ENCODE peak calls at places on chromosomes 16 and 17, in ten cellular contexts. J, I, K, S, E, G, C, W, R and Y are unnamed samples. For H3K4me1 and H3K9me3, the result is how much of the 10 kb centered on the place peaks cover.

GRCh38 chr16:50509521-50510341 is 38.5 kb upstream of the NKD1 start:
- DNase-seq in C (peak), S (peak), G (peak), I (no peak), W (peak), K (peak), J (no peak), E (no peak), R (peak), Y (peak)

GRCh38 chr17:80616705-80617104 is 72.1 kb downstream of the RPTOR start:
- DNase-seq in S (no peak), W (no peak), I (no peak), K (no peak), J (no peak), R (no peak), G (no peak), E (no peak), C (no peak), Y (no peak)

GRCh38 chr17:74481621-74482020 is 15.2 kb downstream of the CD300A start:
- DNase-seq in C (no peak), G (no peak), R (no peak), W (no peak), K (no peak), I (no peak), J (no peak), S (no peak), E (no peak), Y (no peak)

GRCh38 chr17:2157081-2157480 is 102.2 kb downstream of the HIC1 start:
- DNase-seq in C (peak), I (no peak), K (no peak), G (no peak), R (peak), S (peak), E (no peak), W (no peak), J (no peak), Y (no peak)

GRCh38 chr17:47316316-47316715 is 7.4 kb upstream of the EFCAB13 start:
- DNase-seq in W (peak), K (peak), E (no peak), S (no peak), J (no peak), C (no peak), R (peak), I (no peak), G (no peak), Y (no peak)

GRCh38 chr17:81027591-81028505 is 7.1 kb upstream of the BAIAP2 start:
- DNase-seq in I (no peak), G (no peak), J (peak), W (peak), S (no peak), R (no peak), E (no peak), C (no peak), K (no peak), Y (no peak)

GRCh38 chr16:29738514-29738913 is 7.3 kb downstream of the C16orf54 start:
- DNase-seq in K (no peak), R (no peak), S (no peak), E (no peak), W (no peak), G (peak), J (no peak), C (no peak), I (no peak), Y (no peak)

GRCh38 chr16:50245417-50246298 is 20.7 kb upstream of the ADCY7 start:
- DNase-seq in K (peak), J (no peak), R (peak), G (peak), E (no peak), W (peak), C (peak), S (peak), I (peak), Y (no peak)

GRCh38 chr17:81576621-81577277 is 24.6 kb upstream of the FAAP100 start:
- DNase-seq in C (no peak), W (peak), G (no peak), J (no peak), E (no peak), S (peak), K (peak), I (no peak), R (peak), Y (no peak)

GRCh38 chr17:7856081-7856791 is 1.1 kb downstream of the NAA38 start:
- DNase-seq in W (peak), C (no peak), S (peak), E (peak), R (no peak), G (peak), I (peak), J (peak), K (peak), Y (no peak)

GRCh38 chr16:58085584-58086251 is 43.5 kb downstream of the CFAP20 start:
- DNase-seq in J (no peak), K (no peak), I (no peak), W (no peak), E (no peak), R (no peak), S (no peak), C (no peak), G (no peak), Y (no peak)

GRCh38 chr17:20935740-20936139 is 107.1 kb downstream of the USP22 start:
- DNase-seq in S (peak), C (no peak), I (no peak), J (no peak), W (peak), K (peak), G (no peak), E (no peak), R (peak), Y (no peak)

GRCh38 chr17:8868092-8868491 is 618 bp upstream of the PIK3R6 start:
- DNase-seq in E (no peak), K (no peak), J (no peak), W (no peak), I (no peak), C (no peak), G (no peak), R (no peak), S (no peak), Y (no peak)

GRCh38 chr17:71902931-71903506 is 217.8 kb upstream of the SOX9 start:
- DNase-seq in R (peak), W (peak), C (no peak), S (peak), I (no peak), G (no peak), K (peak), J (no peak), E (no peak), Y (no peak)

GRCh38 chr17:42163113-42163512 is 8.3 kb upstream of the RAB5C start:
- DNase-seq in S (no peak), J (no peak), E (no peak), K (no peak), W (no peak), I (no peak), G (peak), R (no peak), C (no peak), Y (no peak)

GRCh38 chr17:43857141-43857540 is 10.2 kb downstream of the CD300LG start:
- DNase-seq in K (no peak), E (no peak), G (no peak), W (no peak), J (no peak), C (no peak), R (no peak), S (no peak), I (no peak), Y (no peak)

GRCh38 chr16:71255721-71256120 is 25.2 kb upstream of the HYDIN start:
- DNase-seq in S (no peak), J (no peak), I (no peak), K (no peak), C (no peak), E (no peak), R (no peak), G (no peak), W (no peak), Y (no peak)

GRCh38 chr16:25192096-25192495 is 24.7 kb upstream of the AQP8 start:
- DNase-seq in R (peak), I (no peak), C (no peak), S (no peak), K (no peak), G (no peak), J (no peak), W (no peak), E (no peak), Y (no peak)

GRCh38 chr17:44283374-44284023 is 15.6 kb upstream of the SLC4A1 start:
- DNase-seq in I (no peak), C (no peak), W (no peak), R (no peak), G (no peak), E (no peak), K (no peak), J (no peak), S (no peak), Y (no peak)

GRCh38 chr17:78257810-78258322 is 26.4 kb downstream of the TMEM235 start:
- DNase-seq in K (peak), G (no peak), I (no peak), S (peak), J (no peak), E (no peak), R (peak), W (no peak), C (no peak), Y (no peak)

GRCh38 chr17:32910769-32911168 is 17.2 kb upstream of the TMEM98 start:
- DNase-seq in R (no peak), I (no peak), C (no peak), K (no peak), J (no peak), W (no peak), G (peak), S (no peak), E (no peak), Y (no peak)

GRCh38 chr17:7204335-7204734 is 15.3 kb downstream of the DLG4 start:
- DNase-seq in I (no peak), G (no peak), E (no peak), J (no peak), C (no peak), W (no peak), S (no peak), R (no peak), K (no peak), Y (no peak)

GRCh38 chr17:75273968-75274708 is 3.1 kb upstream of the MIF4GD start:
- DNase-seq in E (no peak), R (peak), S (peak), J (no peak), C (no peak), G (no peak), W (peak), I (no peak), K (peak), Y (no peak)

GRCh38 chr17:16872836-16873653 is 98.9 kb downstream of the TNFRSF13B start:
- DNase-seq in W (peak), S (peak), I (no peak), E (no peak), J (no peak), K (no peak), G (peak), R (no peak), C (no peak), Y (peak)

GRCh38 chr16:456891-457483 is 31.5 kb downstream of the RAB11FIP3 start:
- DNase-seq in S (peak), E (no peak), K (peak), I (peak), W (no peak), J (no peak), R (peak), G (no peak), C (no peak), Y (no peak)

GRCh38 chr17:3046753-3047152 is 16.7 kb downstream of the OR1D5 start:
- DNase-seq in I (no peak), R (no peak), E (no peak), S (no peak), W (no peak), K (no peak), J (no peak), G (no peak), C (no peak), Y (no peak)

GRCh38 chr16:69064789-69065313 is 40.6 kb upstream of the HAS3 start:
- DNase-seq in C (no peak), I (no peak), J (peak), R (no peak), G (no peak), K (no peak), W (no peak), S (no peak), E (no peak), Y (no peak)

GRCh38 chr17:2853722-2854580 is 57.7 kb downstream of the RAP1GAP2 start:
- DNase-seq in E (no peak), G (peak), W (peak), J (no peak), K (peak), S (no peak), I (no peak), C (no peak), R (no peak), Y (no peak)

GRCh38 chr16:30985401-30986128 is 558 bp downstream of the HSD3B7 start:
- DNase-seq in S (no peak), K (no peak), I (peak), C (peak), G (peak), E (no peak), W (peak), R (no peak), J (peak), Y (no peak)

GRCh38 chr17:9371019-9371418 is 204.6 kb downstream of the STX8 start:
- DNase-seq in W (peak), E (peak), G (no peak), I (no peak), S (peak), K (peak), J (no peak), R (peak), C (no peak), Y (no peak)

GRCh38 chr17:48153711-48154642 is 46.4 kb downstream of the SNX11 start:
- DNase-seq in R (peak), J (no peak), S (peak), I (no peak), G (peak), W (peak), K (peak), C (no peak), E (no peak), Y (no peak)

GRCh38 chr16:81520151-81520470 is 75.5 kb downstream of the CMIP start:
- DNase-seq in C (no peak), I (no peak), W (no peak), K (no peak), S (no peak), R (no peak), E (no peak), J (no peak), G (no peak), Y (no peak)

GRCh38 chr17:76513306-76513692 is 12.1 kb upstream of the RHBDF2 start:
- DNase-seq in C (no peak), G (no peak), R (no peak), E (no peak), J (no peak), W (no peak), I (no peak), S (no peak), K (no peak), Y (no peak)

GRCh38 chr17:76511562-76512365 is 10.5 kb upstream of the RHBDF2 start:
- DNase-seq in S (peak), C (no peak), G (no peak), K (peak), J (no peak), R (no peak), I (no peak), E (no peak), W (no peak), Y (no peak)

GRCh38 chr17:76517638-76518038 is 16.4 kb upstream of the RHBDF2 start:
- DNase-seq in E (no peak), W (peak), K (no peak), G (no peak), S (no peak), J (no peak), R (no peak), I (no peak), C (no peak), Y (no peak)

GRCh38 chr17:76512366-76513305 is 11.4 kb upstream of the RHBDF2 start:
- DNase-seq in W (no peak), S (no peak), J (no peak), I (no peak), E (no peak), R (no peak), K (no peak), G (no peak), C (no peak), Y (no peak)

DNA sequence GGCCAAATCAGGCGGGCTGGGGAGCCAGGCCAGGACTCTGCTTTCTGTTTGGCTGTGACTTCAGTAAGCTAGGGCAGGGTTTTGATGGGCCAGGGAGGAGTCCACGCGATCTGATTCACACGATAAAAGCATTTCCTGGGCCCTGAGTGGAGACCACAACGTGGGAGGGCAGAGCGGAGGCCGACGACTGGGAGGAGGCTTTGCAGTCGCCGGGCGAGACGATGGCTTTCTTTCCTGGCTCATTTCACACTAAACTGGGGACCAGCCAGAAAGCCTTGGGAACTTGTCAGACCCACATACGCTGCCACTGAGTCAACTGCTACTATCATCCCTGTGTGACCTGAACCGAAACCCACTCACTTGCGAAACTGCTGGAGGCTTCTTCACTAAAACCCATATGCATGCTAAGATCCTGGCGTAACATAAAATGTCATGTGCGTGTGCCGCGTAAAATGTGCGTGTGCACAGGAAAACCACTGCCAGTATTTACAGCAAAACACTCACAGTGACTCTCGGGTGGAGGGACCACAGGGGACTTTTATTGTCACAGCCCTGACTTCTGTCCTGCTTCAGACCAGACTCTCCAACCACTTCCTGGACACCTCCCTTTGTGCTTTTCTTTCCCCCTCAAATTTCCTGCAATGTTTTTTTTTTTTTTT is 14.2 kb upstream of the RHBDF2 start:
- DNase-seq in R (peak), G (peak), I (peak), S (peak), J (peak), K (peak), E (peak), W (no peak), C (peak), Y (no peak)
- H3K4me3 ChIP-seq in R (peak), G (no peak), I (no peak), S (no peak), J (peak), K (peak), E (peak), W (no peak), C (no peak), Y (no peak)

DNA sequence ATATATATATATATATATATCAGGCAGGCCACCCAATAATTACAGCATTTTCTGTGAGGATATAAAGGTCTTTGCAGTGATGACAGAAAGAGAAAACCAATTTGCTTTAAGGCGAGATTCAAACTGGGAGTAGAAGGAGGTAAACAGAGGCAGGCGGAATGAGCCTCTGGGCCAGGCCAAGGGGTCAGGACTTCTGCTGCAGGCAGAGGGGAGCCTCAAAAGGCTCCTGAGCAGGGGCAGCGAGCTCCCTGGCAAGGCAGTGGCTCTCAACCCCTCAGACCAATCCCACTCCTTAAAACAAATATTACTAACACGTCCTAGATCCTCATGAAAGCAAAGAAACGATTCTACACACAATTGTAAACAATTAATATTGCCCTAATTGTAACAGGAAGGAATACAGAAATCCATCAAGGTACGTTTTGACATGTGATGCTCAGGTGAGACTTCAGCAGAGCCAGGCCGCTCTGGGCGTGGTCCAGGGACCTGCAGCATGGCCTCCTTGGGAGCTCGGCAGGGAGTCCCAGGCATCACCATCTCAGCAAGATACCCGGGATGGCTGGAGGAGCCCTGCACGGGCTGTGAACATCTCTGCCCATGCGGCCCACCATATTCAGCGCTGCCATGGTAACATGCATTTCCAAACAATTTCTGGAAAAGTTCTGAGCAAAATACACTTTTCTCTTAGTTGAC is 18.4 kb downstream of the FBXO31 start:
- DNase-seq in E (no peak), C (no peak), K (no peak), R (no peak), W (no peak), J (peak), S (no peak), G (no peak), I (no peak), Y (no peak)
- H3K4me1 ChIP-seq in E (half or more), C (half or more), K (under half), R (under half), W (under half), J (half or more), S (under half), G (under half), I (under half), Y (under half)

DNA sequence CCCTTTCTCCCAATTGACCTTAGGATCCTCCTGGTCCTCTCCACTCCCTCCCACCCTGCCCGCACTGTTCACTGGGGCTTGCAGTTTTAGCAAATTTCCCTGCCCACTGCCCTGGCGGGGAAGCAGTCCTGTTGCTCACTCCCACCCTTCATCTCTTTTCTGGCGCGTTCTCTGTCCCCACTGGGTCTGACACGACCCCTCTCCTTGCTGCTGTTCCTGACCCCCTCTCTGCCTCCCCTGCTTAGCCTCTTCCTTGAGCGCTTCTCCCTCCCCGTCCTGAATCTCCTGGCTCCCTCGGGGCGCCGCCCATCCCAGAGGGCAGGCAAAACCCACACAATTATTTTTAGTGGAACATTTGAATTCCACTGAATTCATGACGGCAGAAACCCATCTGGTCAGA is 1796.4 kb downstream of the TP53TG3F start:
- DNase-seq in S (no peak), K (no peak), G (no peak), W (no peak), I (no peak), R (no peak), C (no peak), J (no peak), E (no peak), Y (no peak)
- H3K9me3 ChIP-seq in S (under half), K (under half), G (under half), W (under half), I (under half), R (under half), C (under half), J (under half), E (under half), Y (under half)

GRCh38 chr16:85515830-85516397 is 97.2 kb upstream of the GSE1 start:
- DNase-seq in G (no peak), I (no peak), J (no peak), W (no peak), S (no peak), E (no peak), C (no peak), K (no peak), R (no peak), Y (no peak)

GRCh38 chr16:85513649-85514048 is 99.5 kb upstream of the GSE1 start:
- DNase-seq in K (no peak), G (no peak), I (no peak), E (no peak), C (no peak), R (no peak), S (no peak), W (no peak), J (no peak), Y (no peak)

GRCh38 chr16:85515319-85515745 is 97.8 kb upstream of the GSE1 start:
- DNase-seq in S (no peak), I (no peak), E (no peak), R (no peak), W (no peak), K (no peak), J (no peak), C (no peak), G (no peak), Y (no peak)

GRCh38 chr16:85514295-85514600 is 98.9 kb upstream of the GSE1 start:
- DNase-seq in S (no peak), E (peak), G (peak), J (peak), C (no peak), K (no peak), R (peak), I (peak), W (peak), Y (no peak)

GRCh38 chr16:85514601-85515318 is 98.4 kb upstream of the GSE1 start:
- DNase-seq in J (peak), I (peak), K (peak), S (peak), R (peak), W (peak), G (peak), E (peak), C (peak), Y (no peak)
- H3K4me3 ChIP-seq in J (no peak), I (no peak), K (no peak), S (no peak), R (no peak), W (peak), G (no peak), E (no peak), C (no peak), Y (no peak)